ENCODE peak calls at places on chromosome 10, in six cellular contexts. Q is mammary epithelial cell; L is iPS DF 6.9; X is CD8-positive, alpha-beta memory T cell; O is GM23248; U is lower lobe of right lung. P is an unnamed sample. For H3K4me1, the result is how much of the 10 kb centered on the place peaks cover.

GRCh38 chr10:29517352-29517923 is 117.3 kb downstream of the SVIL start:
- DNase-seq in O (peak), L (peak), X (no peak), U (no peak), Q (no peak), P (no peak)

GRCh38 chr10:86671985-86672710 is 3.8 kb downstream of the LDB3 start:
- DNase-seq in L (no peak), O (no peak), U (no peak), X (no peak), Q (no peak), P (no peak)

GRCh38 chr10:132421377-132422168 is 24.6 kb downstream of the PWWP2B start:
- DNase-seq in X (no peak), U (peak), Q (no peak), L (no peak), O (peak), P (peak)

GRCh38 chr10:113473011-113473410 is 79.8 kb upstream of the HABP2 start:
- DNase-seq in X (no peak), L (no peak), U (no peak), O (no peak), Q (no peak), P (no peak)

GRCh38 chr10:77415311-77415960 is 222.2 kb downstream of the KCNMA1 start:
- DNase-seq in X (no peak), U (no peak), Q (peak), O (peak), L (no peak), P (no peak)

GRCh38 chr10:131858118-131858515 is 42.7 kb upstream of the PPP2R2D start:
- DNase-seq in O (no peak), X (no peak), U (no peak), L (no peak), Q (no peak), P (no peak)

GRCh38 chr10:127308031-127308430 is 111.6 kb upstream of the INSYN2A start:
- DNase-seq in Q (no peak), L (no peak), O (no peak), U (no peak), X (no peak), P (no peak)

GRCh38 chr10:11223081-11223480 is 205.4 kb downstream of the CELF2 start:
- DNase-seq in O (no peak), Q (no peak), L (no peak), U (no peak), X (no peak), P (no peak)

GRCh38 chr10:132036887-132037675 is 28.7 kb upstream of the JAKMIP3 start:
- DNase-seq in L (no peak), U (no peak), X (no peak), Q (no peak), O (no peak), P (no peak)

GRCh38 chr10:59127991-59128390 is 48.5 kb upstream of the PHYHIPL start:
- DNase-seq in L (no peak), U (no peak), X (no peak), O (no peak), Q (no peak), P (no peak)

GRCh38 chr10:45254892-45255291 is 60.5 kb downstream of the OR13A1 start:
- DNase-seq in O (no peak), L (no peak), U (no peak), Q (no peak), X (no peak), P (no peak)

GRCh38 chr10:92130622-92131270 is 160.1 kb downstream of the CPEB3 start:
- DNase-seq in L (no peak), U (no peak), O (no peak), Q (no peak), X (no peak), P (no peak)

GRCh38 chr10:73908853-73909611 is 1.9 kb upstream of the PLAU start:
- DNase-seq in Q (peak), O (peak), U (peak), L (no peak), X (peak), P (peak)

GRCh38 chr10:132779850-132780249 is 6.1 kb downstream of the NKX6-2 start:
- DNase-seq in Q (no peak), X (no peak), U (no peak), L (no peak), O (no peak), P (no peak)

GRCh38 chr10:16803464-16803863 is 13.8 kb downstream of the RSU1 start:
- DNase-seq in X (no peak), O (no peak), L (no peak), U (no peak), Q (no peak), P (no peak)

GRCh38 chr10:4057021-4057420 is 272.0 kb upstream of the KLF6 start:
- DNase-seq in Q (no peak), O (no peak), U (no peak), X (no peak), L (no peak), P (no peak)

GRCh38 chr10:3118621-3119020 is 51.3 kb downstream of the PFKP start:
- DNase-seq in X (no peak), L (no peak), U (no peak), Q (no peak), O (no peak), P (no peak)

GRCh38 chr10:120477723-120478270 is 20.8 kb downstream of the PLPP4 start:
- DNase-seq in L (no peak), X (no peak), O (peak), U (no peak), Q (no peak), P (no peak)

GRCh38 chr10:114547466-114547865 is 110.6 kb downstream of the ABLIM1 start:
- DNase-seq in Q (no peak), X (no peak), U (peak), O (no peak), L (no peak), P (no peak)

GRCh38 chr10:133444342-133445267 is 9.1 kb upstream of the SCART1 start:
- DNase-seq in L (no peak), Q (no peak), X (no peak), O (no peak), U (no peak), P (peak)

GRCh38 chr10:52818019-52818418 is 45.4 kb upstream of the MBL2 start:
- DNase-seq in O (peak), Q (peak), X (no peak), U (no peak), L (peak), P (no peak)

GRCh38 chr10:14507156-14507555 is 176.4 kb upstream of the FRMD4A start:
- DNase-seq in L (no peak), U (no peak), O (no peak), X (no peak), Q (no peak), P (no peak)
- H3K4me1 ChIP-seq in L (under half), U (under half), O (under half), X (under half), Q (under half), P (under half)

GRCh38 chr10:128877141-128877540 is 589.9 kb upstream of the MGMT start:
- DNase-seq in X (no peak), O (no peak), U (no peak), Q (no peak), L (no peak), P (no peak)

GRCh38 chr10:128873408-128873807 is 593.6 kb upstream of the MGMT start:
- DNase-seq in L (no peak), Q (no peak), X (no peak), O (no peak), U (no peak), P (no peak)

GRCh38 chr10:128875955-128876354 is 591.1 kb upstream of the MGMT start:
- DNase-seq in Q (no peak), X (no peak), O (peak), L (no peak), U (no peak), P (no peak)

GRCh38 chr10:128877936-128878335 is 589.1 kb upstream of the MGMT start:
- DNase-seq in X (no peak), Q (no peak), U (no peak), O (no peak), L (no peak), P (no peak)

DNA sequence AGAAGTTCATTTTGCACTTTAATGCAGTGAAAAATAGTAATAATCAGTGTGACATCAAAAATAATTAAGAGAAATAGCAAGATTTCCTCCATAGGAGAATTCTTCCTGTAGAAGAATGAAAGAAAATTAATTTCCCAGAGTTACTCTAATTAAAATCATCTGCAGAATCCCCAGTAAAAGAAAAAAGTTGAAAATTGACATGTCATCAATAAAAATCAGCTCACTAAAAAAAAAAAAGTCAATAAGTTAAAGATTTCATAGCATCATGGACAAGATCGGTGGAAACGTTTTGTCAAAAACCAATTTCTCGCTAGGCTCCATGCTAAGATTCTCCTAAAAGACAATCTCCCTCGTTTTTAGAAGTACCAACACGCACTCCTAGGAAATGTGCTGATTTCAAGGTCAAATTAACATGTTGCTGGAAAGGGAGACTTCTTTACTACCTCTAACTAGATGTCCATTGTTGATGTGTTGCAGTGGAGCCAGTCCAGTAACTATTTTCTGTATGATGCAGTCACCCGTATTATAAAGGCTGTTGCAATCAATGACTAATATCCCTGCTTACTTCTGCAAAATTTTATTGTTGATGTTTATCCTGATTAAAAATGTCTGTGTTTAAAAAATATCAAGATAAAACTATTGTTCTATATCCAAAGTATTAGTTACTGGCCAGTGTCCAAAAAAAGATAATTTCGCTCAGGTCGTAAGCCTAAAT is 591.9 kb upstream of the MGMT start:
- DNase-seq in O (peak), L (no peak), Q (no peak), U (no peak), X (no peak), P (no peak)
- H3K27ac ChIP-seq in O (peak), L (no peak), Q (no peak), U (no peak), X (no peak), P (no peak)

GRCh38 chr10:5184987-5185386 is at the start of gene AKR1C8:
- DNase-seq in U (no peak), L (no peak), O (no peak), Q (no peak), X (no peak), P (no peak)
- H3K4me3 ChIP-seq in U (no peak), L (no peak), O (no peak), Q (no peak), X (no peak), P (no peak)

GRCh38 chr10:50605280-50606270 is 18.2 kb downstream of the SGMS1 start:
- DNase-seq in L (no peak), Q (peak), U (no peak), O (peak), X (no peak), P (no peak)
- H3K4me1 ChIP-seq in L (under half), Q (under half), U (half or more), O (half or more), X (half or more), P (under half)

DNA sequence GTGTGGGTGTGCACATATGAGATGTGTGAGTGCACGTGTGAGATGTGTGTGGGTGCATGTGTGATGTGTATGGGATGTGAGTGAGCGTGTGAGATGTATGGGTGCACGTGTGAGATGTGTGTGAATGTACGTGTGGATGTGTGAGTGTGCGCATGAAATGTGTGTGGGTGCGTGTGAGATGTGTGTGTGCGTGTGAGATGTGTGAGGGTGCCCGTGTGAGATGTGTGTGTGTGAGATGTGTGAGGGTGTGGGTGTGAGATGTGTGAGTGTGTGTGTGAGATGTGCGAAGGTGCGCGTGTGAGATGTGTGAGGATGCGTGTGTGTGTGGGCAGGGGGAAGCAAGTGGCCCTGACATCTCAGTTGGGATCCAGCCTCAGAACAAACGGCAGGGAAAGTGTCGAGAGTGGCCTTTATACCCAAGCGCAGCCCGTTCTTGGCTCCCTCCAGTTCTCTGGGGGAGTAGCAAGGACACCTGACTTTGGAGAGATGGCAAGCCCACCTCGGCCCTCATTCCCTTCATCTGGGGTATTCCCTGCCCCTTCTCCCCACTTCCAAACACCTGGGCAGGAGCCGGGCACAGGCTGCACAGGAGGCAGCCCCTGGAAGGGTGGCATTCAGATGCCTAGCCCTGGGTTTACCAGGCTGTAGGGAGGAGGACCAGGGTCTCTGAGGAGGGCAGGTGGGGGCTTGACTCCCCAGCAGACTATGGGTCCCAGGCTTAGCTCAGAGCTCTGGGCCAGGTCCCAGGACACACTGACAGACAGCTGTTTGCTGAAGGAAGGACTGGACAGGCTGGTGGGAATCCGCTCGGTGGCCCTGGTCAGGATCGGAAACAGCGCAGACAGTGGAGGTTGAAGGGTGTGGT is 31.6 kb downstream of the PPIF start:
- DNase-seq in X (no peak), L (no peak), Q (no peak), O (no peak), U (peak), P (no peak)
- H3K27ac ChIP-seq in X (no peak), L (no peak), Q (no peak), O (no peak), U (no peak), P (no peak)

DNA sequence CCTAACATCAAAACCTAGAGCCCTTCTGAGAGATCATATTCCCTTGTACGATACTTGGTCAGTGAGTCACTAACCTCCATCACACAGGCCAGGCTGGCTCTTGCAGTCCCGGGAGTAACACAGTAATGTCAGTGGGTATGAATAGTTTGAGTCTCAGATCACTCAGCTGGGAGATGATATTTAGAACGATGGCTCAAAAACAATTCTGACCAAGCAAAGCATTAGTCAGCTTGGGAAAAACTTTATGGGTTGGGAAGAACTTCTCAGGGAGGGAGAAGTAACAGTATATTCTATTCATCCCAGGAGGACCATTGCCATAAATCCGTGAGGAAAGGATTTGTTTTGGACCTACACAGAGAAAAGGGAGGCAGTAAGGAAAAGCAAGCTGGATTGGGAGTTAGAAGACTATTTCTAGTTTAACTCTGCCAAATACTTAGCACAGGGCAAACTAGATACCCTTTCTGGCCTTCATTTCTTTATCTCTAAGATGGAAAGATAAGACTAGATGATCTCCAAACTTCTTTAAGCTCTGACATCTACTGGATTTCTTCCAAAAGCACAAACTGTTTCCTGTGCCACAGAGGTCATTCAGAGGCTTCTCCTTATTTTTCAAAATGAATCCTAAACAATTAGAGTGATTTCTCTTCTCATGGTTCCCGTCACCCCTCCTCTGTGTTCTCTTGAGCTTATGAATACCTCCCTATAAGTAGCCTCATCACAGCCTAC is 179.2 kb downstream of the REEP3 start:
- DNase-seq in U (no peak), X (no peak), Q (peak), L (no peak), O (peak), P (peak)
- H3K4me3 ChIP-seq in U (no peak), X (no peak), Q (no peak), L (no peak), O (peak), P (no peak)

GRCh38 chr10:99393036-99393435 is 37.4 kb downstream of the GOT1 start:
- DNase-seq in Q (no peak), U (no peak), O (peak), X (no peak), L (peak), P (no peak)
- H3K4me1 ChIP-seq in Q (half or more), U (under half), O (half or more), X (under half), L (under half), P (under half)